ENCODE peak calls at places on chromosomes 1 and 21, in nine cellular contexts. Y is suprapubic skin, E is A549, A is H1, G is tibial nerve, C is ovary, R is transverse colon, S is esophagus muscularis mucosa, F is SK-N-SH. O is an unnamed sample.
A peak's percentile ranks its signal among the peaks of the same experiment; 100 is the strongest.

GRCh38 chr21:45575304-45575992 is 33.2 kb upstream of the SLC19A1 start:
- DNase-seq in E (no peak), F (peak; percentile 34), S (no peak), R (no peak), C (peak; percentile 14), A (no peak), G (peak; percentile 8), Y (peak; percentile 38), O (peak; percentile 54)

GRCh38 chr1:97145321-97145956 is 423.9 kb downstream of the PTBP2 start:
- DNase-seq in A (no peak), C (no peak), F (no peak), R (no peak), S (no peak), G (no peak), E (no peak), Y (no peak), O (no peak)

GRCh38 chr1:41768538-41768937 is 150.2 kb downstream of the HIVEP3 start:
- DNase-seq in E (no peak), C (no peak), S (no peak), A (no peak), R (no peak), Y (no peak), G (no peak), F (no peak), O (peak; percentile 41)

GRCh38 chr1:214966366-214966765 is 116.2 kb upstream of the KCNK2 start:
- DNase-seq in F (no peak), Y (no peak), R (no peak), G (no peak), S (no peak), C (no peak), E (no peak), A (no peak), O (no peak)

GRCh38 chr1:18819986-18820790 is 39.3 kb downstream of the TAS1R2 start:
- DNase-seq in G (no peak), C (no peak), E (no peak), R (no peak), S (no peak), A (no peak), Y (no peak), F (no peak), O (peak; percentile 36)

GRCh38 chr1:42163536-42164503 is 725 bp downstream of the GUCA2A start:
- DNase-seq in R (no peak), S (no peak), G (no peak), E (no peak), F (no peak), A (no peak), Y (no peak), C (no peak), O (peak; percentile 56)

GRCh38 chr1:204384636-204385354 is 25.1 kb upstream of the PLEKHA6 start:
- DNase-seq in F (peak; percentile 48), R (no peak), E (no peak), Y (no peak), A (peak; percentile 45), S (no peak), G (no peak), C (no peak), O (peak; percentile 70)

GRCh38 chr1:218430802-218431201 is 85.7 kb downstream of the TGFB2 start:
- DNase-seq in C (no peak), Y (no peak), R (no peak), E (no peak), F (no peak), S (no peak), A (no peak), G (no peak), O (no peak)

GRCh38 chr1:36523850-36524249 is 41.1 kb upstream of the CSF3R start:
- DNase-seq in E (no peak), F (no peak), Y (no peak), S (no peak), G (no peak), R (no peak), A (no peak), C (no peak), O (peak; percentile 6)

GRCh38 chr1:30936541-30937171 is 28.1 kb upstream of the SDC3 start:
- DNase-seq in C (no peak), F (no peak), S (no peak), R (no peak), G (no peak), E (no peak), A (no peak), Y (no peak), O (no peak)

GRCh38 chr1:208475449-208475848 is 231.3 kb upstream of the PLXNA2 start:
- DNase-seq in E (no peak), A (no peak), S (no peak), Y (no peak), G (no peak), F (no peak), R (no peak), C (no peak), O (peak; percentile 67)

GRCh38 chr1:234977891-234978396 is 150.7 kb downstream of the TOMM20 start:
- DNase-seq in R (no peak), C (no peak), S (no peak), Y (no peak), F (no peak), A (no peak), E (peak; percentile 84), G (no peak), O (peak; percentile 55)

GRCh38 chr1:55882931-55883330 is 667.8 kb upstream of the USP24 start:
- DNase-seq in Y (no peak), E (no peak), S (no peak), G (no peak), F (no peak), A (no peak), R (no peak), C (no peak), O (no peak)

GRCh38 chr1:26785611-26786436 is 1.9 kb upstream of the PIGV start:
- DNase-seq in F (no peak), G (no peak), Y (no peak), A (no peak), C (no peak), S (no peak), R (peak; percentile 28), E (no peak), O (no peak)

GRCh38 chr1:29591601-29592260 is 355.4 kb downstream of the PTPRU start:
- DNase-seq in R (no peak), A (no peak), S (peak; percentile 83), E (no peak), C (no peak), F (no peak), G (no peak), Y (no peak), O (no peak)

GRCh38 chr1:181104042-181104789 is 15.7 kb downstream of the IER5 start:
- DNase-seq in C (no peak), G (no peak), R (no peak), A (no peak), S (no peak), Y (no peak), F (no peak), E (peak; percentile 59), O (no peak)

GRCh38 chr1:177432897-177433296 is 262.1 kb downstream of the BRINP2 start:
- DNase-seq in F (peak; percentile 12), S (no peak), R (no peak), A (no peak), C (no peak), E (no peak), Y (no peak), G (no peak), O (no peak)

GRCh38 chr1:224333309-224333926 is 3.4 kb upstream of the NVL start:
- DNase-seq in C (no peak), Y (no peak), E (peak; percentile 71), S (no peak), G (no peak), A (no peak), F (peak; percentile 57), R (no peak), O (no peak)
- TF ChIP-seq EP300 in C (no peak), Y (no peak), E (no peak), S (no peak), G (no peak), A (no peak), F (no peak), R (no peak), O (no peak)

GRCh38 chr1:239368436-239369109 is 17.8 kb upstream of the CHRM3 start:
- DNase-seq in S (no peak), E (no peak), A (no peak), F (no peak), R (peak; percentile 30), C (no peak), G (no peak), Y (no peak), O (no peak)
- H3K9me3 ChIP-seq in S (no peaks in the 10 kb centered on the region), E (no peaks in the 10 kb centered on the region), A (no peaks in the 10 kb centered on the region), F (no peaks in the 10 kb centered on the region), R (no peaks in the 10 kb centered on the region), C (no peaks in the 10 kb centered on the region), G (no peaks in the 10 kb centered on the region), Y (no peaks in the 10 kb centered on the region), O (no peaks in the 10 kb centered on the region)

DNA sequence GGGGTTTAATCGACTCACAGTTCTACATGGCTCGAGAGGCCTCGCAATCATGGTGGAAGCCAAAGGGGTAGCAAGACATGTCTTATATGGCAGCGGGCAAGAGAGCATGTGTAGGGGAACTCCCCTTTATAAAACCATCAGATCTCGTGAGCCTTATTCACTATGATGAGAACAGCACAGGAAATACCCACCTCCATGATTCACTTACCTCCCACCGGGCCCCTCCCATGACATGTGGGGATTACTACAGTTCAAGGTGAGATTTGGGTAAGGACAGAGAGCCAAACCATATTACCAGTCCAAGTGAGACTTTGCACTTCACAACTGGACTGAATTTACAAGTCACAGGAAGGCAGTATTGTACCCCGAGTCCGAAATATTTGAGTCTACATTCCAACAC is 73.9 kb upstream of the ANGPTL1 start:
- DNase-seq in Y (no peak), G (no peak), S (no peak), A (peak; percentile 10), R (no peak), E (no peak), C (no peak), F (no peak), O (no peak)
- TF ChIP-seq EP300 in Y (no peak), G (no peak), S (no peak), A (no peak), R (no peak), E (no peak), C (no peak), F (no peak), O (no peak)

GRCh38 chr1:50417946-50418599 is 5.2 kb downstream of the DMRTA2 start:
- DNase-seq in R (no peak), F (peak; percentile 50), Y (no peak), E (no peak), C (no peak), A (no peak), S (no peak), G (no peak), O (no peak)

GRCh38 chr1:50416553-50417453 is 6.4 kb downstream of the DMRTA2 start:
- DNase-seq in A (peak; percentile 81), S (no peak), G (no peak), Y (no peak), C (no peak), E (no peak), F (peak; percentile 47), R (no peak), O (no peak)

GRCh38 chr1:50418600-50419109 is 4.6 kb downstream of the DMRTA2 start:
- DNase-seq in R (no peak), A (peak; percentile 72), C (no peak), E (no peak), F (peak; percentile 79), G (no peak), S (no peak), Y (no peak), O (no peak)

GRCh38 chr1:50416150-50416527 is 7.1 kb downstream of the DMRTA2 start:
- DNase-seq in E (no peak), F (peak; percentile 46), A (peak; percentile 64), S (no peak), G (no peak), R (no peak), C (no peak), Y (no peak), O (no peak)

GRCh38 chr1:50417487-50417886 is 5.8 kb downstream of the DMRTA2 start:
- DNase-seq in S (no peak), G (no peak), C (no peak), F (peak; percentile 32), E (no peak), A (peak; percentile 50), R (no peak), Y (no peak), O (no peak)
- H3K9me3 ChIP-seq in S (peaks cover 6% of the 10 kb centered on the region), G (no peaks in the 10 kb centered on the region), C (no peaks in the 10 kb centered on the region), F (no peaks in the 10 kb centered on the region), E (no peaks in the 10 kb centered on the region), A (peaks cover 3% of the 10 kb centered on the region), R (no peaks in the 10 kb centered on the region), Y (no peaks in the 10 kb centered on the region), O (no peaks in the 10 kb centered on the region)

O was measured in sigmoid colon.